ENCODE peak calls at places on chromosomes 4 and X, in six cellular contexts. S is body of pancreas, I is mammary epithelial cell, A is breast epithelium, G is cardiac muscle cell, B is heart right ventricle. M is an unnamed sample.

GRCh38 chr4:151768835-151769234 is 8.0 kb upstream of the GATB start:
- DNase-seq in S (no peak), I (no peak), A (no peak), G (no peak), B (no peak), M (no peak)

GRCh38 chr4:117560329-117560728 is 474.0 kb upstream of the NDST3 start:
- DNase-seq in S (no peak), I (peak), A (no peak), G (peak), B (no peak), M (no peak)

GRCh38 chrX:148049441-148049840 is 68.3 kb downstream of the FMR1NB start:
- DNase-seq in S (no peak), I (peak), A (no peak), G (peak), B (no peak), M (no peak)

GRCh38 chr4:42923431-42923830 is 30.9 kb downstream of the GRXCR1 start:
- DNase-seq in S (no peak), I (no peak), A (no peak), G (no peak), B (no peak), M (no peak)

GRCh38 chrX:45889471-45889870 is 655.8 kb downstream of the ZNF674 start:
- DNase-seq in S (no peak), I (peak), A (no peak), G (no peak), B (no peak), M (no peak)

GRCh38 chrX:44228621-44229020 is 114.9 kb downstream of the EFHC2 start:
- DNase-seq in S (no peak), I (no peak), A (no peak), G (no peak), B (no peak), M (no peak)

GRCh38 chr4:103375278-103375677 is 177.1 kb upstream of the CENPE start:
- DNase-seq in S (no peak), I (peak), A (no peak), G (peak), B (no peak), M (no peak)

GRCh38 chr4:8488791-8489369 is 48.3 kb downstream of the TRMT44 start:
- DNase-seq in S (no peak), I (no peak), A (no peak), G (no peak), B (no peak), M (no peak)

GRCh38 chr4:42653606-42654560 is 3.0 kb downstream of the ATP8A1 start:
- DNase-seq in S (peak), I (peak), A (no peak), G (no peak), B (no peak), M (no peak)

GRCh38 chr4:149897784-149898183 is 82.1 kb upstream of the IQCM start:
- DNase-seq in S (no peak), I (peak), A (no peak), G (peak), B (no peak), M (no peak)

GRCh38 chrX:8981742-8982141 is 52.2 kb downstream of the FAM9B start:
- DNase-seq in S (no peak), I (no peak), A (no peak), G (no peak), B (no peak), M (no peak)

GRCh38 chr4:69060651-69061308 is 35.5 kb upstream of the UGT2B7 start:
- DNase-seq in S (no peak), I (no peak), A (no peak), G (no peak), B (no peak), M (no peak)

GRCh38 chrX:138748480-138748879 is 37.0 kb upstream of the FGF13 start:
- DNase-seq in S (no peak), I (no peak), A (no peak), G (peak), B (no peak), M (no peak)

GRCh38 chr4:75995727-75996126 is 5.0 kb upstream of the SDAD1 start:
- DNase-seq in S (peak), I (peak), A (no peak), G (peak), B (no peak), M (no peak)

GRCh38 chr4:86306816-86307215 is 53.0 kb downstream of the MAPK10 start:
- DNase-seq in S (no peak), I (no peak), A (no peak), G (peak), B (no peak), M (no peak)

GRCh38 chrX:69226459-69227158 is 61.4 kb upstream of the PJA1 start:
- DNase-seq in S (no peak), I (no peak), A (no peak), G (no peak), B (no peak), M (no peak)

GRCh38 chr4:140223056-140223810 is 69.2 kb upstream of the MAML3 start:
- DNase-seq in S (no peak), I (no peak), A (no peak), G (peak), B (no peak), M (no peak)

GRCh38 chr4:2789801-2790582 is 2.9 kb upstream of the SH3BP2 start:
- DNase-seq in S (no peak), I (no peak), A (no peak), G (no peak), B (peak), M (no peak)

GRCh38 chr4:95023110-95023509 is 265.4 kb downstream of the BMPR1B start:
- DNase-seq in S (no peak), I (no peak), A (no peak), G (no peak), B (no peak), M (no peak)

GRCh38 chr4:127965803-127966175 is 583 bp downstream of the ABHD18 start:
- DNase-seq in S (peak), I (peak), A (no peak), G (peak), B (peak), M (peak)

GRCh38 chr4:128220286-128221235 is 67.1 kb downstream of the PGRMC2 start:
- DNase-seq in S (no peak), I (peak), A (no peak), G (peak), B (no peak), M (no peak)

GRCh38 chr4:87118826-87119225 is 101.6 kb downstream of the KLHL8 start:
- DNase-seq in S (no peak), I (peak), A (no peak), G (peak), B (no peak), M (no peak)

GRCh38 chr4:40881096-40881495 is 131.3 kb downstream of the NSUN7 start:
- DNase-seq in S (no peak), I (no peak), A (no peak), G (no peak), B (no peak), M (no peak)

GRCh38 chr4:81599646-81600231 is 128.0 kb upstream of the RASGEF1B start:
- DNase-seq in S (no peak), I (no peak), A (no peak), G (peak), B (no peak), M (no peak)

GRCh38 chr4:46648088-46648744 is 258.3 kb upstream of the GABRA2 start:
- DNase-seq in S (peak), I (peak), A (peak), G (peak), B (no peak), M (no peak)

GRCh38 chrX:134673123-134673522 is 14.9 kb upstream of the PLAC1 start:
- DNase-seq in S (no peak), I (no peak), A (no peak), G (no peak), B (no peak), M (no peak)

GRCh38 chrX:40158036-40158706 is 60.4 kb upstream of the BCOR start:
- DNase-seq in S (no peak), I (no peak), A (no peak), G (no peak), B (no peak), M (no peak)

GRCh38 chr4:8439914-8440490 is 521 bp downstream of the ACOX3 start:
- DNase-seq in S (no peak), I (no peak), A (no peak), G (peak), B (no peak), M (no peak)

GRCh38 chr4:54230479-54231418 is 1.7 kb downstream of the PDGFRA start:
- DNase-seq in S (no peak), I (no peak), A (no peak), G (peak), B (peak), M (no peak)

GRCh38 chr4:17780461-17781071 is 855 bp downstream of the FAM184B start:
- DNase-seq in S (no peak), I (no peak), A (no peak), G (peak), B (no peak), M (peak)
- H3K4me3 ChIP-seq in S (no peak), I (peak), A (peak), G (peak), B (peak), M (no peak)

GRCh38 chrX:21839334-21840198 is at the start of gene MBTPS2:
- DNase-seq in S (peak), I (peak), A (peak), G (peak), B (peak), M (peak)
- TF ChIP-seq CTCF in S (no peak), I (peak), A (peak), G (no peak), B (no peak), M (no peak)

GRCh38 chr4:174538876-174539250 is 16.6 kb upstream of the HPGD start:
- DNase-seq in S (no peak), I (peak), A (no peak), G (no peak), B (no peak), M (no peak)

GRCh38 chr4:174539571-174539970 is 17.3 kb upstream of the HPGD start:
- DNase-seq in S (no peak), I (no peak), A (no peak), G (no peak), B (no peak), M (no peak)

GRCh38 chr4:174540175-174540574 is 17.9 kb upstream of the HPGD start:
- DNase-seq in S (no peak), I (peak), A (no peak), G (no peak), B (no peak), M (no peak)

GRCh38 chr4:174538123-174538875 is 16.0 kb upstream of the HPGD start:
- DNase-seq in S (no peak), I (peak), A (no peak), G (no peak), B (no peak), M (no peak)

GRCh38 chr4:174537634-174538033 is 15.3 kb upstream of the HPGD start:
- DNase-seq in S (no peak), I (no peak), A (no peak), G (no peak), B (no peak), M (no peak)
- H3K27ac ChIP-seq in S (no peak), I (no peak), A (no peak), G (no peak), B (no peak), M (no peak)

DNA sequence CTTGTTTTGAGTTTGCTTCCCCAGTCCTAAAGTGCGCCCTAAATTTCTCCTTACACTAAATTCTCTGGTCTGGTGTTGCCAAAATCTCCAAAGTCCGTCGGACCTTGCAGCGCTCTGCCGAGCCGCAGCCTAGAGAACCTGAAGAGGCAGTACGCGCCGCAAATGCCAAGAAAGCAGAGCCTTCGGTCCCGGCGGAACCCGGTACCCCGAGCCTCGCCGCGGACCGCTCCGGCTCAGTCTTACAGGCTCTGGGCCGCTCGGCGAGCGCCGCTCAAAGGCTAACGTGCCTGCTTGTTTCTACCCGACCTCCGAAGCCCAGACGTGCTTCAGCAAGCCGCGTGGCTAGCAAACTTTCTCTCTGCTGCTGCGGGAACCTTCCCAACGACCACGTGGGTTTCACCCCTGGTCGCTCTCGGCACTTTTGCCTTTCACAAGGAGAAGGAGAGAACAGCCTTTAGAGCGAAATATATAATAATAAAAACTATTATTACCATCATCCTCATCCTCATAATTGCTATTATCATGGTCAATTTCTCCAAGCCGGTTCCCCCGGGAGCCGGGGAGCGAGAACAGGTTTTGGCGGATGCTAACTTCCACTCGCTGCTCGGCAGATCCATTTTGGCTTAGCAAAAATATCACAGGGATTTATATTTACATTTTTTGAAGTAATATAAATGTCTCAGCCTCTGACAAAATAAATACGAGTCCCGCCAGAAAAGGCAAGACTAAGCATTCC is 2.2 kb upstream of the HTR2C start:
- DNase-seq in S (no peak), I (no peak), A (no peak), G (peak), B (no peak), M (no peak)
- H3K4me3 ChIP-seq in S (no peak), I (no peak), A (no peak), G (peak), B (no peak), M (no peak)

GRCh38 chr4:1748465-1748995 is 27.2 kb downstream of the TACC3 start:
- DNase-seq in S (peak), I (peak), A (peak), G (peak), B (peak), M (peak)
- TF ChIP-seq CTCF in S (peak), I (peak), A (peak), G (peak), B (peak), M (peak)

DNA sequence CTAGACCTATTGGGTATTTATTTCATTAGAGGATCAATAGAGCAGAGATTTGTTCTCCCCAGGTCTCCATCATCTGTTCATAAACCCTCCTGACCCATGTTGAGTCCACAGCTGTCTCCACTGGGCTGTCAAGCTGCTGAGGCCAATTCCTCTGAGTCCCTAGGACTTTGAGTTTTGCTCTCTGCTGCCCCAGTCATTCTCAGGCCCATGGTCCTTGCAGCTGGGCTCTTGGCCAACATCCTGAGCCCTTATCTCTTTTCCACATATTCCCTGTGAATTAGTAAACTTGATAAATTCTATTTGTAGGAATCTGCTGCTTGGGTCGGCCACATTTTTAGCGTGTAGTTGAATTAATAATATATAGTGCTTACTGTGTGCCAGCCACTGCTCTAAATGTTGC is 41.9 kb downstream of the FHL1 start:
- DNase-seq in S (no peak), I (no peak), A (no peak), G (peak), B (peak), M (no peak)
- H3K27ac ChIP-seq in S (no peak), I (no peak), A (no peak), G (no peak), B (peak), M (no peak)

DNA sequence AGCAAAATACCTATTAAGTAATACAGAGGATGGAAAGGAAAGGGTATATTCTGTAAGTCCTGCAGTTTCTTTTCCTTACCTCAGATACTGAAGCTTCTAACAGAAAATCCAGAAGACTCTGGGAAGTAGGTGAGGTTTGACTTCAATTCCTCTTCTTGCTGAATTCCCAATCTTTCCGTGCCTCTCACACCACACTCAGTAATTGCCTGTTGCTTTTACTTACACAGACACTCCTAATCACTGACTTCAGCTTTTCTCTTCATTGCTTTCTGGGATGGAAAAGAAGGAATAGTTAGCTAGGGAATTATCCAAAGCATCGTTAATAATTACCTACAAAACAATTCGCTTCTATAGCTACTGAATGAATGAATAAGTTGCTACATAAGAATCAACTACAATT is 163.6 kb downstream of the FBXO8 start:
- DNase-seq in S (no peak), I (no peak), A (no peak), G (no peak), B (no peak), M (no peak)
- H3K4me3 ChIP-seq in S (no peak), I (no peak), A (peak), G (peak), B (peak), M (no peak)

GRCh38 chrX:76184276-76184675 is 11.4 kb downstream of the PBDC1 start:
- DNase-seq in S (no peak), I (no peak), A (no peak), G (peak), B (no peak), M (no peak)

DNA sequence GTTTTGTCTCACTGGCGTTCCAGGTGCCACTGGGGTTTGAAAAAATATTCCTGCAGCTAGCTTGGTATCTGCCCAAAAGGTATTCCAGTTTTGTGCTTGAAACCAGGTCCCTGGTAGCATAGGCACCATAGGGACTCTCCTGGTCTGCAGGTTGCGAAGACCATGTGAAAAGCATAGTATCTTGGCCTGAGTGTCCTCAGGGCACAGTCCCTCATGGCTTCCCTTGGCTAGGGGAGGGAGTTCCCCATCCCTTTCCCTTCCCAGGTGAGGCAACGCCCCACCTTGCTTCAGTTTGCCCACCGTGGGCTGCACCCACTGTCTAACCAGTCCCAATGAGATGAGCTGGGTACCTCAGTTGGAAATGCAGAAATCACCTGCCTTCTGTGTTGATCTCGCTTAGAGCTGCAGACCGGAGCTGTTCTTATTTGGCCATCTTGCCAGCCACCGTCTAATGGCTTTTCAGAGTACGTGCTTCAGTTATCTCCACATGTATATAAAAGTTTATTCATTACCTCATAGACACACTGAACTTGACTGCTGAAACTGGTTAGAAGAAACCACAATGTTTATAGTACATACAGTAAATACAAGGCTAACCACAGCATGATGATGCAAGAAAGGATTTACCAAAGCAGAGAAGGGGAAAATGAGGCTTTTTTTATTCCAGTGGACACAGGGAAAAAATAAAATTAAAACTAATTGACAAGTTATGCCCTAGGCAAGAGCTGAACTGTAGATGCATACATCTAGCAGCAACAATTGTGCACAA is 10.6 kb downstream of the PBDC1 start:
- DNase-seq in S (no peak), I (peak), A (no peak), G (peak), B (no peak), M (no peak)
- TF ChIP-seq CTCF in S (no peak), I (no peak), A (no peak), G (no peak), B (no peak), M (no peak)